ENCODE peak calls at places on chromosome 2, in five cellular contexts. X is WTC11, V is GM12878, D is K562, M is H1. C is an unnamed sample.

GRCh38 chr2:37338933-37339332 is 5.5 kb upstream of the QPCT start:
- DNase-seq in X (no peak), V (no peak), D (no peak), M (no peak), C (no peak)

GRCh38 chr2:51103205-51103604 is 71.3 kb upstream of the NRXN1 start:
- DNase-seq in X (peak), V (no peak), D (no peak), M (peak), C (peak)

GRCh38 chr2:149989447-149990063 is 402.0 kb upstream of the MMADHC start:
- DNase-seq in X (no peak), V (no peak), D (no peak), M (no peak), C (peak)

GRCh38 chr2:120456867-120457266 is 110.9 kb downstream of the INHBB start:
- DNase-seq in X (no peak), V (no peak), D (peak), M (no peak), C (peak)

GRCh38 chr2:26173596-26174482 is 951 bp downstream of the GAREM2 start:
- DNase-seq in X (peak), V (no peak), D (peak), M (no peak), C (no peak)

GRCh38 chr2:235903803-235904637 is 264.2 kb downstream of the GBX2 start:
- DNase-seq in X (no peak), V (no peak), D (no peak), M (no peak), C (no peak)

GRCh38 chr2:168198476-168199192 is 48.8 kb downstream of the STK39 start:
- DNase-seq in X (no peak), V (no peak), D (no peak), M (no peak), C (peak)

GRCh38 chr2:26477911-26478253 is at the start of gene OTOF:
- DNase-seq in X (no peak), V (no peak), D (no peak), M (no peak), C (no peak)

GRCh38 chr2:190469770-190470169 is 61.6 kb downstream of the MFSD6 start:
- DNase-seq in X (no peak), V (no peak), D (peak), M (no peak), C (no peak)

GRCh38 chr2:6929196-6929874 is 12.1 kb downstream of the RNF144A start:
- DNase-seq in X (no peak), V (no peak), D (no peak), M (no peak), C (no peak)

GRCh38 chr2:189163889-189164288 is 15.7 kb downstream of the COL5A2 start:
- DNase-seq in X (no peak), V (no peak), D (no peak), M (no peak), C (no peak)

DNA sequence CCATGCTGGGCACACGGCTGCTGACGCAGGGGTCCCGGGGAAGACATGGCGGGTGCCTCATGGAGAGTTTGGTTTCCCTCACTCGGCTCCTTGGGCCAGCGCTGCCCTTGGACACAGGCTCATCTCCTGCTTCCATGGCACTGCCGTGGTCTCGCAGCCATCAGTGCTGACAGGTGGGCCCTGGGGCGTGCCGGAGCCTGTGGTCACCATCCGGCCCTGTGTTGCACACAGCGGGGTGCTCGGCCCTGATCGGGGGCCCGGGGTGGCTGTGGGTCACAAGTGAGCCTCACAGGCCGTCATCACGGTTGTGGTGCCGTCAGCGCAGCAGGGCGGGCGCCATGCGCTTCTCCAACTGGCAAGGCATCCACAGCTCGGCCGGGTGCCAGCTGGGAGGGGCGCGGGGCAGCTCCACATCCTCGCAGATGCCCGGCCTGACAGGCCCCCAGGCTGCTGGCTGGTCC is 582 bp downstream of the RTP5 start:
- DNase-seq in X (no peak), V (no peak), D (no peak), M (no peak), C (no peak)
- TF ChIP-seq ATF2 in X (no peak), V (no peak), D (no peak), M (no peak), C (no peak)

GRCh38 chr2:73984203-73984921 is at the start of gene TET3:
- DNase-seq in X (peak), V (no peak), D (peak), M (no peak), C (no peak)

GRCh38 chr2:73986085-73986680 is 1.5 kb downstream of the TET3 start:
- DNase-seq in X (no peak), V (no peak), D (no peak), M (no peak), C (no peak)

GRCh38 chr2:73983322-73984202 is 1.1 kb upstream of the TET3 start:
- DNase-seq in X (peak), V (no peak), D (peak), M (no peak), C (peak)

GRCh38 chr2:73985318-73986084 is 791 bp downstream of the TET3 start:
- DNase-seq in X (no peak), V (no peak), D (peak), M (no peak), C (peak)

DNA sequence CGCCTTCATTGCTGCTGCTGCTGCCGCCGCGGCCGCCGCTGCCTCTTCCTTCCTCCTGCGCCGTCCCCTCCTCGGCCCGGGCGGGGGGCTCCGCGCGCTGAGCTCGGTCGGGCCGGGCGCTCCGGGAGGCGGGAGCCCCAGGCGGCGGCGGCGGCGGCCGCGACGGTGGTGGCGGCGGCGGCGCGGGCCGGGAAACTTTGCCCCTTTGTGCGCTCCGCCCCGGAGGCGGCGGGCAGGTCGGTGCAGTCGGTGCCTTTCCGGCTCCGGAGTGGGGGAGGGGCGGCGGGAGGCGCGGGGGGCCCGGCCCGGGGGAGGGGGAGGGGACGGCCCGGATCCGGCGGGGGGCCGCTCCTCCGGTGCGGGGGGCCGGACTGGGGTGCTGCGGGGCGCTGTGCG is 210 bp downstream of the TET3 start:
- DNase-seq in X (peak), V (no peak), D (no peak), M (no peak), C (peak)
- TF ChIP-seq ATF2 in X (no peak), V (no peak), D (no peak), M (no peak), C (no peak)

GRCh38 chr2:202187570-202187969 is 50.8 kb downstream of the SUMO1 start:
- DNase-seq in X (no peak), V (no peak), D (no peak), M (no peak), C (peak)

GRCh38 chr2:202184557-202184956 is 53.8 kb downstream of the SUMO1 start:
- DNase-seq in X (no peak), V (no peak), D (no peak), M (no peak), C (no peak)

GRCh38 chr2:202185156-202185555 is 53.2 kb downstream of the SUMO1 start:
- DNase-seq in X (no peak), V (no peak), D (no peak), M (no peak), C (no peak)

GRCh38 chr2:202185816-202186221 is 52.6 kb downstream of the SUMO1 start:
- DNase-seq in X (no peak), V (no peak), D (no peak), M (no peak), C (peak)

GRCh38 chr2:202186641-202187202 is 51.7 kb downstream of the SUMO1 start:
- DNase-seq in X (no peak), V (no peak), D (no peak), M (no peak), C (no peak)
- TF ChIP-seq ATF2 in X (no peak), V (no peak), D (no peak), M (no peak), C (no peak)

DNA sequence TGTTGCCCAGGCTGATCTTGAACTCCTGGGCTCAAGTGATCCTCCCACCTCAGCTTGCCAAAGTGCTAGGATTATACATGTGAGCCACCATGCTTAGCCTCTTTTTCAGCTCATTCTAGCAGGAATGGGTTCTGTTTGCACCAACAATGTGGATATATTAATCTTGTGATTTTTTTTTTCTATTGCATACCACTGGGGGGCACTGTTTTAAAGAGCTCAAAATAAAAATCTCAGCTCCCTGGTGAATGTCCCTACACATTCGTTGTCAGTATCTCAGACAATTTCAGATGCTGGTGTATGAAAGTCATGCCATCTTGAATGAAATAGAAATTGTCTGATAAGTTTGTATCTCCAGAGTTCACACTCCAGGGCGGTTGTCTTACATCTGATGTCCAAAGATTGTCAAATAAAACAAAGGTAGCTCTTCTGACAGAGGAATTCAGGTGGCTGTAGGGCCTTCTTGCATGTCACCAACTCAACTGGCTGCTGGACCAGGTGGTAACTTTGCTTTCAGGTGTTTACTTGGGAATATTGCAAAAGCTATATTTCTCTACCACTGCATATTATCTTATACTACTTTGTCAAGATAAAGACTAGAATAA is 3.1 kb upstream of the MATN3 start:
- DNase-seq in X (no peak), V (peak), D (peak), M (no peak), C (peak)
- TF ChIP-seq ATF2 in X (no peak), V (no peak), D (no peak), M (no peak), C (peak)

DNA sequence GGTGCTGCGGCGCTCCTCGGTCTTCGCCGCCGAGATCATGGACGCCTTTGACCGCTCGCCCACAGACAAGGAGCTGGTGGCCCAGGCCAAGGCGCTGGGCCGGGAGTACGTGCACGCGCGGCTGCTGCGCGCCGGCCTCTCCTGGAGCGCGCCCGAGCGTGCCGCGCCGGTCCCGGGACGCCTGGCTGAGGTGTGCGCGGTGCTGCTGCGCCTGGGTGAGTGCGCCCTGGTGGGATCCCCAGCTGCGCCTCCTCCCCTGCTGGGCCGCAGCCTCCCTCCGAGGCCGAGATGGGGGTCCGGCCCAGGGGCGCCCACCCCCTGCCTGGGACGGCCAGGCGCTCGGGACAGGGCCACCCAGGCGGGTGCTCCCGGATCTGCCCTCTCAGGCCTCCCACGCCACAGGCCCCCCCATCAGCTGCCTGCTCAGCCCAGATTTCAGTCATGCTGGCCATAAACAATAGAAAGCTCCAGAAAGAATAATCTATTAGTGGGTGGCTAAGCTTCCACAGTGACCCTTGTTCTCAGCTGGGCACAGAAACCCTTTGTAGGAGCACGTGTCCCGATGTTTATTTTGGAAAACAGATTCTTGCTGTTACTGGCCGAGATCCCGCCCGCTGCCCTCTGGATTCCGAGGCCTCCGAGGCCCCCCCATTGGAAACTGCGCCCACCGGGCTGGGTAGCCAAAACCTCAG is 1.1 kb downstream of the BOK start:
- DNase-seq in X (no peak), V (no peak), D (peak), M (no peak), C (peak)
- TF ChIP-seq ATF2 in X (no peak), V (no peak), D (no peak), M (no peak), C (no peak)

GRCh38 chr2:151438506-151438905 is 28.8 kb downstream of the RIF1 start:
- DNase-seq in X (no peak), V (no peak), D (no peak), M (no peak), C (no peak)

GRCh38 chr2:151439127-151439526 is 29.4 kb downstream of the RIF1 start:
- DNase-seq in X (no peak), V (no peak), D (no peak), M (no peak), C (no peak)

GRCh38 chr2:151437630-151438029 is 27.9 kb downstream of the RIF1 start:
- DNase-seq in X (no peak), V (no peak), D (peak), M (no peak), C (no peak)
- TF ChIP-seq ATF2 in X (no peak), V (no peak), D (no peak), M (no peak), C (no peak)

GRCh38 chr2:54084600-54084999 is 30.8 kb upstream of the ACYP2 start:
- DNase-seq in X (no peak), V (no peak), D (no peak), M (no peak), C (no peak)

GRCh38 chr2:54083021-54083420 is 32.4 kb upstream of the ACYP2 start:
- DNase-seq in X (peak), V (no peak), D (no peak), M (no peak), C (no peak)

GRCh38 chr2:54083440-54083839 is 32.0 kb upstream of the ACYP2 start:
- DNase-seq in X (no peak), V (no peak), D (no peak), M (no peak), C (no peak)

GRCh38 chr2:54079331-54079730 is 36.1 kb upstream of the ACYP2 start:
- DNase-seq in X (no peak), V (no peak), D (no peak), M (no peak), C (no peak)

DNA sequence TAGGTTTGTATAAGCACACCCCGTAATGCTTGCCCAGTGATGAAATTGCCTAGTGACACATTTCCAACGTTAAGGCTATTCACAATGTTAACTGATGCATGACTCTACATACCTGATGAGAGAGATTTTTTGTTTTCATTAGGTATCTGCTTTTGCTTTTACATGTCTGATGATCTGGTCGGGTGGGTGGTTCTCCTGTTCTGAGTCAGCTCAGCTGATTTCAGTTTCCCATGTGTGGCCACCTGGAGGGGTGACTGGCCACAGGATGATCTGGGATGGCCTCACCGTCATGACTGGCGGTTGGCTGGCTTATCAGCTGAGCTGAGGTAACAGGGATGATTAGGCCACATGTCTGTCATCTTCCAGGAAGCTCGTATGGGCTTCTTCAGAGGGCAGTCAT is 33.8 kb upstream of the ACYP2 start:
- DNase-seq in X (no peak), V (peak), D (peak), M (no peak), C (no peak)
- TF ChIP-seq ATF2 in X (no peak), V (peak), D (no peak), M (no peak), C (no peak)

GRCh38 chr2:68765739-68766377 is 31.2 kb downstream of the ARHGAP25 start:
- DNase-seq in X (no peak), V (no peak), D (no peak), M (no peak), C (no peak)
- TF ChIP-seq ATF2 in X (no peak), V (no peak), D (no peak), M (no peak), C (no peak)

DNA sequence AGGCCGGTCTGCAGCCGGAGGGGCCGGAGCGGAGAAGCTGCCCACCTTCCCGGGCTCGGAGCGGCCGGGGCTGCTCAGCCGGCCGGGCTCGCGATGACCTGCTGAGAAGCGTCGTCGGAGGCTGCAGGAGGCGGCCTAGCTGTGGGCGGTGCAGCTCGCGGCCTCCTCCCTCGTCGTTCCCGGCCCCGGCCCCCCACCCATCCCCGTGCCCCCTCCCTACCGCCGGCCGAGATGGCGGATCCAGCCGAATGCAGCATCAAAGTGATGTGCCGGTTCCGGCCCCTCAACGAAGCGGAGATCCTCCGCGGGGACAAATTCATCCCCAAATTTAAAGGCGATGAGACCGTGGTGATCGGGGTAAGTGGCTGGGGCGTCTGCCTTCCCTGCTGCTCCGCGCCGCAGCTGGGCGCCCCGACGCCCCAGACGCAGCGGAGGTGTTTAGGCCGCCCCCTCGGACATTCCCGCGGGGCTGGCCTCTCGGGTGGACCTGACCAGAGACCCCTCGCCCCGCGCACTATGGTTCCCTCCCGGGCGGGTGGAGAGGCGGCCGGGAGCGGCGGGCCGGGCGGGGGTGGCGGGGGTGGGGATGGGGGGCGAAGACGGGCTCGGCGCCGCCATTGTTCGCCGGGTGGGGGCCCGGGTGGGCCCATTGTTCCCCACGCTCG is 492 bp downstream of the KIF5C start:
- DNase-seq in X (no peak), V (no peak), D (no peak), M (no peak), C (no peak)
- TF ChIP-seq ATF2 in X (no peak), V (no peak), D (no peak), M (no peak), C (no peak)